ENCODE peak calls at places on chromosomes 13 and 19, in four cellular contexts. Q is right lobe of liver, L is esophagus squamous epithelium, Z is heart left ventricle. H is an unnamed sample. For H3K9me3, the result is how much of the 10 kb centered on the place peaks cover.

GRCh38 chr19:10742494-10742893 is 24.6 kb downstream of the DNM2 start:
- DNase-seq in L (no peak), Q (no peak), Z (no peak), H (no peak)

GRCh38 chr19:27901078-27901477 is 1311.9 kb downstream of the UQCRFS1 start:
- DNase-seq in Q (no peak), L (no peak), Z (no peak), H (no peak)

GRCh38 chr13:107842562-107843180 is 372.7 kb downstream of the LIG4 start:
- DNase-seq in Z (no peak), L (no peak), Q (no peak), H (no peak)

GRCh38 chr13:19836472-19836871 is 27.0 kb downstream of the ZMYM5 start:
- DNase-seq in L (no peak), Z (no peak), Q (no peak), H (no peak)

GRCh38 chr13:49560270-49561063 is 24.9 kb downstream of the RCBTB1 start:
- DNase-seq in L (no peak), Z (no peak), Q (peak), H (no peak)

GRCh38 chr19:6536138-6536671 is 5.4 kb downstream of the TNFSF9 start:
- DNase-seq in Z (no peak), L (peak), Q (no peak), H (peak)

GRCh38 chr13:20616059-20616797 is 49.3 kb downstream of the IFT88 start:
- DNase-seq in Z (no peak), Q (no peak), L (no peak), H (no peak)

GRCh38 chr13:80199585-80200292 is 141.2 kb downstream of the SPRY2 start:
- DNase-seq in Z (no peak), Q (no peak), L (no peak), H (no peak)

GRCh38 chr13:95204231-95204765 is 97.0 kb downstream of the ABCC4 start:
- DNase-seq in Q (no peak), Z (no peak), L (no peak), H (no peak)

GRCh38 chr13:112690242-112690943 is 555 bp downstream of the ATP11A start:
- DNase-seq in Q (peak), L (no peak), Z (peak), H (peak)

GRCh38 chr13:95136638-95137037 is 164.6 kb downstream of the ABCC4 start:
- DNase-seq in Q (no peak), Z (no peak), L (no peak), H (no peak)

GRCh38 chr13:52399037-52399436 is 6.9 kb downstream of the THSD1 start:
- DNase-seq in L (no peak), Q (no peak), Z (no peak), H (no peak)

GRCh38 chr19:5113101-5113557 is 144.2 kb downstream of the KDM4B start:
- DNase-seq in L (no peak), Z (no peak), Q (no peak), H (no peak)

GRCh38 chr13:23715762-23716235 is 145.6 kb downstream of the TNFRSF19 start:
- DNase-seq in Z (no peak), L (no peak), Q (no peak), H (no peak)

GRCh38 chr19:12997967-12998940 is 3.0 kb downstream of the NFIX start:
- DNase-seq in L (no peak), Z (no peak), Q (no peak), H (no peak)

GRCh38 chr19:20879501-20879900 is 43.5 kb upstream of the ZNF85 start:
- DNase-seq in Z (no peak), Q (no peak), L (no peak), H (no peak)
- H3K9me3 ChIP-seq in Z (under half), Q (under half), L (half or more), H (half or more)

DNA sequence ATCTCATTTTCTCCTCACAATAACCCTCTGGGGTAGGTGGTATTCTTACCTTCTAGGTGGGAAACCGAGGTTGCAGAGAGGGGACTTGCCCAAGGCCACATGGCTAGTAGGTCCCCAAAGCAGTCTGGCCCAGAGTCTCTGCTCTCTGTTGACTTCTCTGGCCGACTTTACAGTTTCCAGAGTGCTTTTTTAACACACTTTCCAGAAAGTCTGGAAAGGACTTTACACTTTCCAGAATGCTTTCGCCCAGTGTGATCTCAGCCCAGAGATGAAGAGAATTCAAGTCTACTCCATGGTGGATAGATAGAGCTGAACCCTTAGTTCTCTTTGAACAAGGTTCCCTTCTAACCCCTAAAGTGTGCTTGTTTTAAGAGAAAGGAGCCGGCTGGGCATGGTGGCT is 12.2 kb downstream of the ARHGAP35 start:
- DNase-seq in Q (no peak), L (no peak), Z (no peak), H (no peak)
- H3K9me3 ChIP-seq in Q (under half), L (under half), Z (under half), H (under half)

GRCh38 chr19:57701625-57702024 is 7.4 kb downstream of the ZNF154 start:
- DNase-seq in Q (no peak), L (no peak), Z (no peak), H (no peak)
- H3K9me3 ChIP-seq in Q (under half), L (half or more), Z (half or more), H (half or more)

GRCh38 chr19:754530-754929 is 3.6 kb downstream of the MISP start:
- DNase-seq in L (no peak), Q (no peak), Z (no peak), H (no peak)
- H3K9me3 ChIP-seq in L (under half), Q (under half), Z (under half), H (under half)

GRCh38 chr19:57709616-57710015 is 612 bp upstream of the ZNF154 start:
- DNase-seq in Q (no peak), Z (no peak), L (no peak), H (no peak)

GRCh38 chr19:57712222-57712621 is 3.2 kb upstream of the ZNF154 start:
- DNase-seq in Q (no peak), L (no peak), Z (no peak), H (no peak)

GRCh38 chr19:57706346-57706745 is 2.7 kb downstream of the ZNF154 start:
- DNase-seq in Z (no peak), Q (no peak), L (no peak), H (no peak)

DNA sequence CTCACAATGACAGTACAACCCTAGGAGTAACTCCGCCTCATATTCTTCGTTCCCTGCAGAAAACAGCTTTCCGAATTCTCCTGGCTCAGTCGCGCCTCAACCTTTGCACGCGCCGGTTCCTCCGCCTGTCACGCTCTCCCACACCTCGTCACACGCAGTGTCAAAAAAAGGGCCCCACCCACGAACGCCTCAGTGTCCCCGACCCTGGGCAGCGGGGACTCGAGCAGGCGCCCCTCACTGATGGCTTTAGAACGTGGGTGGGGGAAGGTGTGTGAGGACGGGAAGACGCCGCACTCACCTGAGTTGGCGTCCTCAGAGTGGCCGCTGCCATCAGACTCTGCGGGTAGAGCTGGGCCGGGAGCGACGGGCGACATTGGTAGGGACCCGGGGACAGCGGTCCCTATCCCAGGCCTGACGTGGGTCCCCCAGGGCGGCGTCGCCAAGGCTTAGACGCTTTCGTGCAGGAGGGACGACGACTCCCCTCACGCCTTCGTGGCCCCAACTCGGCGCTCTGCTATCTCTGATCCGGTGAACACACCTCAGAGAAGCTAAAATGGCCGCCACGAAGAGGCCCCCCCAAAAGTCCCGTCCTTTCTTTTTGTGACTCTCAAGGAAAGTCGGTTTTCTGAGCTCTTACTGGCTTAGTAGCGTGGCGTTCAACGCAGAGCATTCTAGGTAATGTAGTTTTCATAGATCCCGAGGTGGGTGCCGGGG is at the start of gene ZNF154:
- DNase-seq in Q (no peak), Z (peak), L (no peak), H (peak)
- H3K9me3 ChIP-seq in Q (under half), Z (under half), L (half or more), H (half or more)

GRCh38 chr19:51965583-51965982 is 21.1 kb downstream of the ZNF350 start:
- DNase-seq in Z (no peak), L (no peak), Q (no peak), H (no peak)

GRCh38 chr19:51971624-51972023 is 15.0 kb downstream of the ZNF350 start:
- DNase-seq in Z (no peak), Q (no peak), L (no peak), H (no peak)

DNA sequence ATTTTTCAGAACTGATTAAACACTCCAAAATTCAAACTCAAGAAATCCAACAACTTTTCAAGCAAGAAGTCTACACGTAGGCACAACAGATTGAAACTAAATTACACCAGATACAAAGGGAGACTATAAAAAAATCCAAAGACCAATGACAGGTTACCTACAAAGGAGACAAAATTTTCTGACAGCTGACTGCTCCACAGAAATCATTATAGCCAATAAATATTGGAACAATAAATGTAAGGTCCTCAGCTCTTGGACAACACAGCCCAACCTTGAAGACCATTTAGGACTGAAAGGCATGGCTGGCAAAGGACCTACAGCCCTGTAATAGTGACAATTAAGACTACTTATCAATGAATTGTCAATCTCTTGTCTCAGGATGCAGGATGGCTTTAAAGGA is 15.9 kb downstream of the ZNF350 start:
- DNase-seq in Z (no peak), Q (no peak), L (no peak), H (no peak)
- H3K9me3 ChIP-seq in Z (half or more), Q (under half), L (half or more), H (half or more)

GRCh38 chr19:11754663-11755062 is 12.1 kb upstream of the ZNF441 start:
- DNase-seq in Z (no peak), Q (no peak), L (no peak), H (no peak)
- H3K9me3 ChIP-seq in Z (under half), Q (under half), L (under half), H (under half)

H was measured in mucosa of descending colon.